ENCODE peak calls at places on chromosomes 12 and 14, in ten cellular contexts. W is HFFc6; C is neural crest cell; G is transverse colon; Z is activated T-cell treated with anti-CD3 and anti-CD28 coated beads, Interleukin-2, amount 50 U/mL, for 4 hours; X is left lobe of liver; O is activated CD8-positive, alpha-beta T cell treated with anti-CD3 and anti-CD28 coated beads, Interleukin-2, amount 10 ng/mL, durations not matched to agents 7 days and 5 days; U is EL; V is NCI-H1417; P is dorsolateral prefrontal cortex. K is an unnamed sample.

GRCh38 chr14:69715725-69716482 is 51.0 kb upstream of the SRSF5 start:
- DNase-seq in O (peak), W (peak), X (peak), P (no peak), C (no peak), V (peak), G (peak), Z (no peak), U (peak), K (peak)

GRCh38 chr12:14290951-14291350 is 74.5 kb upstream of the ATF7IP start:
- DNase-seq in V (no peak), O (no peak), W (no peak), G (no peak), C (no peak), P (no peak), U (no peak), X (no peak), Z (no peak), K (no peak)

GRCh38 chr12:109027767-109028166 is 6.9 kb upstream of the SVOP start:
- DNase-seq in C (no peak), P (no peak), V (no peak), G (no peak), W (peak), O (no peak), U (peak), Z (no peak), X (no peak), K (no peak)

GRCh38 chr14:100691395-100692025 is 35.2 kb upstream of the DLK1 start:
- DNase-seq in C (no peak), G (no peak), W (no peak), O (no peak), U (no peak), V (peak), Z (no peak), X (no peak), P (no peak), K (no peak)

GRCh38 chr12:11827096-11827841 is 177.8 kb downstream of the ETV6 start:
- DNase-seq in G (no peak), Z (no peak), V (no peak), C (no peak), X (no peak), W (peak), O (no peak), U (peak), P (no peak), K (no peak)

GRCh38 chr12:117161460-117162166 is 28.7 kb downstream of the FBXO21 start:
- DNase-seq in W (no peak), U (no peak), Z (no peak), P (no peak), O (no peak), C (no peak), V (no peak), X (no peak), G (no peak), K (no peak)

GRCh38 chr12:28369483-28369882 is 179.2 kb downstream of the CCDC91 start:
- DNase-seq in P (no peak), O (no peak), V (no peak), X (no peak), U (no peak), G (no peak), Z (no peak), C (no peak), W (no peak), K (no peak)

GRCh38 chr12:53626702-53627169 is 554 bp upstream of the ATF7 start:
- DNase-seq in V (no peak), P (no peak), W (no peak), C (no peak), Z (no peak), O (no peak), G (no peak), X (no peak), U (no peak), K (no peak)

GRCh38 chr12:19946549-19946948 is 421.8 kb upstream of the PDE3A start:
- DNase-seq in P (no peak), C (no peak), U (peak), V (no peak), O (no peak), Z (no peak), X (no peak), W (peak), G (no peak), K (peak)

GRCh38 chr14:89720741-89721315 is 233.7 kb downstream of the EFCAB11 start:
- DNase-seq in P (peak), V (no peak), W (no peak), G (peak), O (peak), Z (peak), X (no peak), C (no peak), U (no peak), K (no peak)

GRCh38 chr14:73995977-73996378 is 23.1 kb downstream of the ENTPD5 start:
- DNase-seq in U (no peak), P (no peak), C (no peak), X (peak), W (no peak), O (no peak), Z (no peak), G (peak), V (no peak), K (no peak)

GRCh38 chr12:104902125-104902524 is 56.0 kb downstream of the SLC41A2 start:
- DNase-seq in U (no peak), G (no peak), Z (no peak), P (no peak), C (no peak), W (no peak), X (no peak), V (peak), O (no peak), K (no peak)

GRCh38 chr12:122841544-122842321 is 6.5 kb downstream of the HIP1R start:
- DNase-seq in G (no peak), O (no peak), C (no peak), Z (no peak), X (no peak), W (peak), P (peak), V (no peak), U (peak), K (no peak)

GRCh38 chr12:132640936-132641335 is 22.4 kb downstream of the P2RX2 start:
- DNase-seq in P (no peak), V (no peak), W (no peak), X (no peak), O (no peak), C (no peak), Z (no peak), U (no peak), G (no peak), K (no peak)

GRCh38 chr12:71440393-71441349 is 1.1 kb downstream of the LGR5 start:
- DNase-seq in U (peak), O (peak), C (no peak), W (no peak), X (peak), P (no peak), G (peak), V (peak), Z (no peak), K (no peak)

GRCh38 chr12:121801601-121802484 is 2.0 kb upstream of the SETD1B start:
- DNase-seq in P (no peak), G (no peak), V (peak), W (no peak), Z (peak), C (no peak), U (no peak), X (no peak), O (peak), K (no peak)

GRCh38 chr12:10153271-10154144 is 18.4 kb downstream of the OLR1 start:
- DNase-seq in P (peak), X (peak), U (peak), Z (peak), O (peak), V (peak), W (peak), C (peak), G (peak), K (peak)

GRCh38 chr14:39055786-39056474 is 47.1 kb downstream of the SEC23A start:
- DNase-seq in V (no peak), W (no peak), O (no peak), P (no peak), X (no peak), G (no peak), C (no peak), Z (no peak), U (no peak), K (no peak)

GRCh38 chr12:111154180-111154579 is 214.7 kb downstream of the PHETA1 start:
- DNase-seq in Z (no peak), U (no peak), P (no peak), W (no peak), X (no peak), V (no peak), C (no peak), G (no peak), O (no peak), K (no peak)

GRCh38 chr12:72053604-72054003 is 115.0 kb downstream of the TPH2 start:
- DNase-seq in C (no peak), U (peak), X (no peak), P (no peak), V (no peak), Z (no peak), W (no peak), O (no peak), G (no peak), K (no peak)

GRCh38 chr14:105026789-105027563 is 6.1 kb upstream of the CDCA4 start:
- DNase-seq in O (no peak), W (peak), C (no peak), G (no peak), U (peak), V (peak), Z (no peak), P (no peak), X (no peak), K (no peak)

GRCh38 chr14:23950411-23951135 is 3.0 kb upstream of the DHRS4 start:
- DNase-seq in G (no peak), W (no peak), Z (no peak), C (no peak), X (no peak), P (no peak), V (no peak), U (no peak), O (no peak), K (no peak)

GRCh38 chr12:12502813-12503146 is 59.9 kb downstream of the DUSP16 start:
- DNase-seq in C (no peak), X (no peak), U (no peak), V (no peak), G (no peak), W (no peak), O (no peak), Z (no peak), P (no peak), K (no peak)

GRCh38 chr14:101709962-101710891 is 51.3 kb upstream of the PPP2R5C start:
- DNase-seq in U (no peak), X (peak), V (peak), C (no peak), Z (no peak), W (no peak), O (no peak), G (peak), P (no peak), K (no peak)

GRCh38 chr12:124581299-124581698 is 13.9 kb upstream of the NCOR2 start:
- DNase-seq in Z (no peak), X (no peak), U (no peak), G (no peak), C (no peak), W (no peak), O (no peak), V (no peak), P (no peak), K (no peak)

GRCh38 chr14:68672609-68673285 is 120.1 kb downstream of the ZFP36L1 start:
- DNase-seq in G (no peak), X (no peak), W (no peak), C (no peak), P (no peak), O (no peak), Z (no peak), V (no peak), U (no peak), K (no peak)